ENCODE peak calls at places on chromosomes 6 and 20, in five cellular contexts. O is GM20000, T is OCI-LY7, Y is GM23338, N is HEK293T. E is an unnamed sample.

GRCh38 chr6:3299221-3299620 is 40.5 kb downstream of the PSMG4 start:
- DNase-seq in O (no peak), T (no peak), Y (no peak), N (no peak), E (no peak)

GRCh38 chr20:57928181-57928967 is 218.6 kb upstream of the PMEPA1 start:
- DNase-seq in O (no peak), T (no peak), Y (no peak), N (no peak), E (peak)

GRCh38 chr6:8664700-8665099 is 229.4 kb upstream of the SLC35B3 start:
- DNase-seq in O (no peak), T (no peak), Y (no peak), N (no peak), E (no peak)

GRCh38 chr6:2529217-2529719 is 221.5 kb downstream of the MYLK4 start:
- DNase-seq in O (no peak), T (no peak), Y (no peak), N (no peak), E (no peak)

GRCh38 chr20:50450961-50451752 is 59.0 kb upstream of the PTPN1 start:
- DNase-seq in O (peak), T (peak), Y (peak), N (no peak), E (no peak)

GRCh38 chr20:34624628-34625027 is 52.3 kb downstream of the PIGU start:
- DNase-seq in O (no peak), T (no peak), Y (no peak), N (no peak), E (no peak)

GRCh38 chr20:11891827-11892521 is 25.7 kb upstream of the BTBD3 start:
- DNase-seq in O (peak), T (no peak), Y (peak), N (peak), E (peak)

GRCh38 chr20:36343641-36344040 is 37.5 kb downstream of the DLGAP4 start:
- DNase-seq in O (no peak), T (no peak), Y (no peak), N (no peak), E (no peak)

GRCh38 chr6:11732036-11732545 is 46.5 kb downstream of the ADTRP start:
- DNase-seq in O (peak), T (no peak), Y (no peak), N (no peak), E (no peak)

GRCh38 chr6:80932364-80932763 is 820.1 kb downstream of the TENT5A start:
- DNase-seq in O (no peak), T (no peak), Y (no peak), N (no peak), E (peak)

GRCh38 chr20:21323640-21324039 is 20.5 kb downstream of the XRN2 start:
- DNase-seq in O (no peak), T (no peak), Y (no peak), N (no peak), E (peak)

GRCh38 chr6:37173573-37174195 is 3.7 kb downstream of the PIM1 start:
- DNase-seq in O (no peak), T (no peak), Y (no peak), N (no peak), E (no peak)

GRCh38 chr20:40979247-40979646 is 49.4 kb upstream of the TOP1 start:
- DNase-seq in O (no peak), T (no peak), Y (no peak), N (no peak), E (no peak)

GRCh38 chr6:109456710-109457595 is 1.4 kb upstream of the MICAL1 start:
- DNase-seq in O (no peak), T (no peak), Y (peak), N (no peak), E (no peak)

GRCh38 chr20:33611106-33611505 is 51.0 kb upstream of the C20orf144 start:
- DNase-seq in O (no peak), T (no peak), Y (no peak), N (no peak), E (no peak)

GRCh38 chr6:108031968-108032367 is 42.6 kb downstream of the OSTM1 start:
- DNase-seq in O (no peak), T (no peak), Y (no peak), N (no peak), E (no peak)

GRCh38 chr20:39429716-39430115 is 467.6 kb downstream of the DHX35 start:
- DNase-seq in O (no peak), T (peak), Y (peak), N (peak), E (no peak)

E was measured in HFF-Myc.